ENCODE peak calls at places on chromosomes 5 and 9, in five cellular contexts. T, I, L, D and X are unnamed samples. For H3K4me1 and H3K27me3, the result is how much of the 10 kb centered on the place peaks cover.

GRCh38 chr9:75855509-75855908 is 35.0 kb upstream of the PCSK5 start:
- DNase-seq in T (peak), I (peak), L (peak), D (peak), X (peak)

GRCh38 chr5:122500245-122501086 is 188.4 kb downstream of the SNCAIP start:
- DNase-seq in T (peak), I (peak), L (peak), D (peak), X (peak)

GRCh38 chr5:147188200-147189108 is 46.4 kb upstream of the STK32A start:
- DNase-seq in T (peak), I (peak), L (peak), D (peak), X (peak)

GRCh38 chr5:103918668-103919367 is 356.2 kb upstream of the NUDT12 start:
- DNase-seq in T (peak), I (peak), L (no peak), D (no peak), X (peak)

GRCh38 chr5:77885501-77885900 is 109.4 kb upstream of the TBCA start:
- DNase-seq in T (no peak), I (no peak), L (no peak), D (peak), X (no peak)

GRCh38 chr5:50727149-50727496 is 60.7 kb downstream of the PARP8 start:
- DNase-seq in T (no peak), I (no peak), L (peak), D (no peak), X (peak)

GRCh38 chr5:169416583-169417196 is 115.8 kb upstream of the SLIT3 start:
- DNase-seq in T (peak), I (peak), L (peak), D (no peak), X (peak)

GRCh38 chr9:16680965-16681658 is 189.4 kb downstream of the BNC2 start:
- DNase-seq in T (no peak), I (no peak), L (peak), D (peak), X (no peak)

GRCh38 chr5:142287973-142288313 is 36.9 kb downstream of the SPRY4 start:
- DNase-seq in T (no peak), I (no peak), L (no peak), D (no peak), X (no peak)

GRCh38 chr9:137431416-137431931 is 8.3 kb downstream of the NOXA1 start:
- DNase-seq in T (no peak), I (no peak), L (no peak), D (no peak), X (no peak)

GRCh38 chr5:119279093-119279492 is 76.7 kb upstream of the TNFAIP8 start:
- DNase-seq in T (no peak), I (no peak), L (no peak), D (no peak), X (no peak)
- H3K4me1 ChIP-seq in T (under half), I (under half), L (under half), D (under half), X (under half)

DNA sequence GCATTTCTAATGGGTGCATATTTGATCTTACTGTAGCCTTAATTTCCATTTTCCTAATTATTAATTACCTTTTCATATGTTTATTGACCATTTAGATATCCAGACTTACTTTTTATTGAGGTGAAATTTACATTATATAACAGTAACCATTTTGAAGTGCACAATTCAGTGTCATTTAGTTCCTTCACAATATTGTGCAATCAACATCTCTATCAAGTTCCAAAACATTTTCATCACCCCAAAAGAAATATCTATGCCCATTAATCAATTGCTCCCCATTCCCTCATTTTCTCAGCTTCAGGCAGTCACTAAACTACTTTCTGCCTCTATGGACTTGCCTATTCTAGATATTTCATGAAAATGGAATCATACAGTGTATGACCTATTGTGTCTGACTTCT is 5.9 kb downstream of the COL15A1 start:
- DNase-seq in T (no peak), I (no peak), L (no peak), D (no peak), X (no peak)
- H3K27me3 ChIP-seq in T (under half), I (under half), L (under half), D (under half), X (under half)

GRCh38 chr9:19162026-19162366 is 34.7 kb upstream of the PLIN2 start:
- DNase-seq in T (no peak), I (no peak), L (no peak), D (no peak), X (no peak)
- H3K9ac ChIP-seq in T (no peak), I (no peak), L (peak), D (no peak), X (peak)

DNA sequence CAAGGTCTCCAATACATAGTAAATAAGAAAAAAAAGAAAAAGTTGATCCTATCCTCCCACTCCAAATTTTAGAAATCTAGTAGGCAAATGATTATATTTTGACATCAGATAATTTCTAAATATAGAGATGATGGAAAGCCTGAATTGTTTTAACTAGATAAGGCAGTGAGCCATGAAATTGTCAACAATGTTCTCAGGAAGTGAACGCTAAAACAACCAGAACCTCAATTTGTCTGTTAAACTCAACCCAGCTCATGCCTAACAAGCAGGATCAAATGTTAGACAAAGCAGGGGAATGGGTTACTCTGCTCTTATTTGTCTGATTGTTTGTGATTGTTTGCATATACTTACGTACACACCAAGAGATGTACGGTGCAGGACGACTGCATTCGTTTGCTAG is 49.2 kb downstream of the ESM1 start:
- DNase-seq in T (no peak), I (no peak), L (no peak), D (peak), X (no peak)
- H3K4me1 ChIP-seq in T (under half), I (under half), L (under half), D (under half), X (under half)

GRCh38 chr5:484556-484955 is 39.7 kb downstream of the SLC9A3 start:
- DNase-seq in T (no peak), I (no peak), L (no peak), D (no peak), X (no peak)
- H3K27me3 ChIP-seq in T (under half), I (under half), L (under half), D (under half), X (under half)

DNA sequence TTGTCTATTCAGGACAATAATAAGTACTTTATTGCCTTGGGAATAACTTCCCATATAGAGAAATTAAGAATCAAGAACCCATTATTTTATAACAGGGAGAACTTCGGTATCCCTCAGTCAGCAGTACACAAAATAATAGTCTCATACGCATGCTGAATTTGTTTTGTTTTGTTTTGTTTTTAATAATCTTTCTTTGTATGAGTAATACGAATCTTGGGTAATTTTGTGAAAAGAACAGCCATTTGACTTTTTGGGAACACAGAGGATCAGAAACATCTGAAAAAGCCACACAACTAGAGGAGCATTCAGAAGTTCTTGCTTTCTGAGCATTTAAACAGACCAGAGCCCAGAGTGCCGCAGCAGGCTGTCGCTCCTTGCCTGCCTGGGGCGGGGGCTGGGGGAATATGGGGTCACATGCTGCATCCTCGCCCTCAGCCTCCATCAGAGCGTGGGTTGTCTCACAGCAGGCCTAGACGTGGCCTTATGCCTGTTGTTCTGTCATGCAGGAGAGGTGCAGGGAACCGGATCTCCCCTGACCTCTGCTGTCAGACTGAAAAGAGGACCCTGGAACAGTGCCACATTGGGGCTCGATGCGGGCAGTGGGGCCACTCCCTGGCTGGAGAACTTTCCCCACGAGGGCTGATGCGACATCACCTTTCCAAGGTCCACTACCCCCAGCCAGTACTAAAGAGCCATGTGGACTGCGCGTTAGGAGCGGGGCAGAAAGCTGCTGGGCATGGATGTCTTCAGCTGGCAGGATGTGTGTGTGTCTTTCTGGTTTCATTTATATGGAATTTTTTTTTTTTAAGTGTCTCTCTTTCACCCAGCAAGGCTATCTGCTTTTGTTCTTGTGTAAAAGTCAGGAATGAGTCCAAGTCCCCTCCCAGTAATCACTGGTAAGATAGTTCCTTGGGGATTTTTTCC is 133.4 kb upstream of the OTULINL start:
- DNase-seq in T (no peak), I (no peak), L (peak), D (peak), X (no peak)
- H3K9ac ChIP-seq in T (no peak), I (no peak), L (peak), D (peak), X (no peak)

GRCh38 chr9:126219717-126220116 is 106.9 kb upstream of the MVB12B start:
- DNase-seq in T (peak), I (peak), L (no peak), D (no peak), X (no peak)
- H3K4me1 ChIP-seq in T (under half), I (under half), L (under half), D (under half), X (under half)